ENCODE peak calls at places on chromosomes 6 and 20, in five cellular contexts. V, N, C, M and Z are unnamed samples.

GRCh38 chr6:42128460-42129359 is 13.7 kb downstream of the C6orf132 start:
- DNase-seq in C (no peak), V (no peak), N (peak; percentile 50), M (no peak), Z (no peak)

GRCh38 chr6:155030148-155030720 is 35.1 kb downstream of the TIAM2 start:
- DNase-seq in V (no peak), M (no peak), N (no peak), C (no peak), Z (no peak)

GRCh38 chr6:16257999-16258708 is 19.8 kb downstream of the GMPR start:
- DNase-seq in N (peak; percentile 39), C (peak; percentile 73), M (no peak), V (peak; percentile 12), Z (no peak)

GRCh38 chr20:24746351-24746685 is 202.8 kb upstream of the CST7 start:
- DNase-seq in C (no peak), N (no peak), M (no peak), V (no peak), Z (no peak)

GRCh38 chr6:156866181-156866862 is 89.1 kb downstream of the ARID1B start:
- DNase-seq in N (no peak), M (no peak), C (no peak), V (peak; percentile 32), Z (no peak)

GRCh38 chr6:55794136-55794812 is 81.1 kb downstream of the BMP5 start:
- DNase-seq in N (no peak), C (no peak), V (no peak), M (no peak), Z (no peak)

GRCh38 chr6:148525453-148525852 is 182.8 kb downstream of the SASH1 start:
- DNase-seq in C (no peak), M (no peak), V (no peak), N (no peak), Z (no peak)

GRCh38 chr6:158018851-158019361 is 37.2 kb downstream of the SYNJ2 start:
- DNase-seq in V (no peak), M (no peak), C (no peak), N (peak; percentile 28), Z (no peak)

GRCh38 chr6:52503853-52504777 is 72.7 kb downstream of the TRAM2 start:
- DNase-seq in N (peak; percentile 93), C (no peak), M (no peak), V (no peak), Z (no peak)

GRCh38 chr6:170192905-170193304 is 98.0 kb downstream of the DLL1 start:
- DNase-seq in M (no peak), V (no peak), N (no peak), C (no peak), Z (no peak)

GRCh38 chr6:149846321-149846720 is 17.8 kb downstream of the LRP11 start:
- DNase-seq in C (no peak), M (no peak), N (no peak), V (peak; percentile 19), Z (no peak)

GRCh38 chr6:167290786-167291622 is at the start of gene UNC93A:
- DNase-seq in V (no peak), C (no peak), M (no peak), N (no peak), Z (no peak)

GRCh38 chr20:13243826-13244376 is 22.8 kb downstream of the ISM1 start:
- DNase-seq in V (no peak), C (no peak), N (no peak), M (no peak), Z (no peak)

GRCh38 chr6:155408981-155409380 is 46.7 kb downstream of the NOX3 start:
- DNase-seq in C (no peak), M (no peak), N (no peak), V (no peak), Z (no peak)

GRCh38 chr6:157143885-157144795 is 179.2 kb downstream of the TMEM242 start:
- DNase-seq in N (no peak), V (no peak), C (peak; percentile 42), M (no peak), Z (no peak)

GRCh38 chr6:127690092-127690491 is 113.1 kb downstream of the C6orf58 start:
- DNase-seq in V (no peak), C (peak; percentile 18), M (no peak), N (no peak), Z (no peak)

GRCh38 chr6:21998539-21998938 is 298.3 kb downstream of the PRL start:
- DNase-seq in V (no peak), N (no peak), C (no peak), M (no peak), Z (no peak)

GRCh38 chr6:5466459-5466858 is 205.1 kb downstream of the FARS2 start:
- DNase-seq in M (no peak), V (no peak), N (no peak), C (no peak), Z (peak; percentile 29)

GRCh38 chr6:43833996-43834390 is 64.0 kb downstream of the VEGFA start:
- DNase-seq in M (no peak), N (no peak), V (no peak), C (no peak), Z (no peak)

GRCh38 chr20:47051936-47052566 is 157.4 kb downstream of the EYA2 start:
- DNase-seq in V (no peak), C (no peak), N (no peak), M (no peak), Z (no peak)

GRCh38 chr6:32588156-32588555 is 1.5 kb downstream of the HLA-DRB1 start:
- DNase-seq in V (no peak), M (no peak), C (no peak), N (no peak), Z (no peak)

GRCh38 chr20:10040070-10040970 is 5.5 kb downstream of the ANKEF1 start:
- DNase-seq in M (no peak), V (no peak), N (no peak), C (no peak), Z (peak; percentile 29)

GRCh38 chr6:11093065-11093590 is 506 bp upstream of the SMIM13 start:
- DNase-seq in M (no peak), N (no peak), C (peak; percentile 36), V (peak; percentile 48), Z (no peak)

GRCh38 chr6:7636151-7636550 is 46.2 kb downstream of the SNRNP48 start:
- DNase-seq in V (no peak), N (no peak), M (no peak), C (no peak), Z (no peak)

GRCh38 chr6:4381379-4381778 is 246.0 kb upstream of the ECI2 start:
- DNase-seq in N (no peak), C (no peak), M (no peak), V (no peak), Z (peak; percentile 49)

GRCh38 chr6:20724443-20724842 is 190.2 kb downstream of the CDKAL1 start:
- DNase-seq in M (no peak), C (no peak), V (no peak), N (no peak), Z (no peak)

GRCh38 chr6:95087394-95088097 is 489.8 kb upstream of the MANEA start:
- DNase-seq in C (peak; percentile 86), M (no peak), N (no peak), V (no peak), Z (no peak)

GRCh38 chr20:23144856-23145255 is 58.7 kb upstream of the CD93 start:
- DNase-seq in V (no peak), N (no peak), C (no peak), M (no peak), Z (no peak)

GRCh38 chr20:15063077-15063476 is 725.7 kb upstream of the FLRT3 start:
- DNase-seq in N (no peak), C (no peak), M (no peak), V (no peak), Z (no peak)